ENCODE peak calls at places on chromosomes 5 and 9, in six cellular contexts. R is ovary, G is breast epithelium, N is sigmoid colon, C is GM12891, T is heart left ventricle. K is an unnamed sample.

GRCh38 chr9:121299467-121300282 is 31.7 kb downstream of the GSN start:
- DNase-seq in G (peak), R (peak), C (peak), T (peak), N (peak), K (no peak)

GRCh38 chr5:136424835-136425694 is 59.7 kb upstream of the TRPC7 start:
- DNase-seq in R (peak), C (peak), T (peak), G (peak), N (no peak), K (peak)

GRCh38 chr9:132742821-132743311 is 72.6 kb downstream of the GTF3C4 start:
- DNase-seq in G (no peak), T (no peak), R (no peak), C (no peak), N (no peak), K (no peak)

GRCh38 chr9:116060631-116061030 is 93.0 kb upstream of the PAPPA start:
- DNase-seq in T (no peak), R (no peak), C (no peak), G (no peak), N (no peak), K (no peak)

GRCh38 chr5:149771216-149771973 is 41.3 kb downstream of the PPARGC1B start:
- DNase-seq in N (no peak), R (no peak), G (no peak), C (no peak), T (no peak), K (no peak)

GRCh38 chr5:63500242-63500641 is 462.0 kb downstream of the HTR1A start:
- DNase-seq in R (no peak), T (no peak), G (no peak), C (no peak), N (no peak), K (no peak)

GRCh38 chr9:111527347-111527746 is 2.4 kb downstream of the ZNF483 start:
- DNase-seq in R (no peak), G (no peak), T (no peak), C (no peak), N (no peak), K (no peak)

GRCh38 chr9:92971776-92972175 is 24.5 kb downstream of the FGD3 start:
- DNase-seq in T (no peak), C (no peak), N (no peak), G (peak), R (no peak), K (no peak)

GRCh38 chr9:121372239-121372562 is 2.2 kb upstream of the STOM start:
- DNase-seq in N (no peak), R (no peak), G (no peak), C (no peak), T (no peak), K (no peak)

GRCh38 chr5:1410156-1411014 is 34.9 kb downstream of the SLC6A3 start:
- DNase-seq in R (no peak), C (no peak), T (peak), G (no peak), N (peak), K (no peak)

GRCh38 chr9:80285325-80285724 is 713.6 kb downstream of the TLE4 start:
- DNase-seq in R (no peak), N (no peak), T (no peak), C (no peak), G (no peak), K (no peak)

GRCh38 chr5:170817195-170817594 is 33.7 kb downstream of the GABRP start:
- DNase-seq in T (no peak), R (no peak), G (no peak), N (no peak), C (no peak), K (no peak)

GRCh38 chr5:147382776-147383175 is 127.1 kb downstream of the DPYSL3 start:
- DNase-seq in G (no peak), T (peak), C (no peak), N (no peak), R (no peak), K (no peak)

GRCh38 chr5:157709346-157709745 is 21.9 kb upstream of the THG1L start:
- DNase-seq in T (no peak), R (no peak), G (no peak), C (no peak), N (no peak), K (no peak)

GRCh38 chr9:23638011-23638410 is 188.0 kb downstream of the ELAVL2 start:
- DNase-seq in N (no peak), G (no peak), C (no peak), T (no peak), R (no peak), K (no peak)

GRCh38 chr5:73120222-73121108 is at the start of gene TMEM171:
- DNase-seq in T (no peak), G (no peak), C (no peak), R (no peak), N (no peak), K (no peak)
- TF ChIP-seq POLR2A in T (no peak), G (no peak), C (no peak), R (no peak), N (no peak), K (no peak)

GRCh38 chr5:141799507-141800167 is 78.6 kb downstream of the PCDH1 start:
- DNase-seq in T (no peak), C (no peak), R (no peak), G (no peak), N (no peak), K (no peak)
- TF ChIP-seq POLR2A in T (no peak), C (no peak), R (no peak), G (no peak), N (no peak), K (no peak)

GRCh38 chr5:134226441-134227192 is 744 bp upstream of the PPP2CA start:
- DNase-seq in N (no peak), C (peak), T (no peak), R (no peak), G (no peak), K (no peak)
- TF ChIP-seq POLR2A in N (peak), C (peak), T (no peak), R (no peak), G (peak), K (peak)

GRCh38 chr5:133265257-133265656 is 213.4 kb downstream of the HSPA4 start:
- DNase-seq in C (no peak), R (no peak), N (no peak), T (no peak), G (no peak), K (no peak)
- TF ChIP-seq POLR2A in C (no peak), R (no peak), N (no peak), T (no peak), G (no peak), K (no peak)

GRCh38 chr5:122680623-122681350 is 94.1 kb upstream of the SNX2 start:
- DNase-seq in R (no peak), N (no peak), G (no peak), C (no peak), T (no peak), K (no peak)

DNA sequence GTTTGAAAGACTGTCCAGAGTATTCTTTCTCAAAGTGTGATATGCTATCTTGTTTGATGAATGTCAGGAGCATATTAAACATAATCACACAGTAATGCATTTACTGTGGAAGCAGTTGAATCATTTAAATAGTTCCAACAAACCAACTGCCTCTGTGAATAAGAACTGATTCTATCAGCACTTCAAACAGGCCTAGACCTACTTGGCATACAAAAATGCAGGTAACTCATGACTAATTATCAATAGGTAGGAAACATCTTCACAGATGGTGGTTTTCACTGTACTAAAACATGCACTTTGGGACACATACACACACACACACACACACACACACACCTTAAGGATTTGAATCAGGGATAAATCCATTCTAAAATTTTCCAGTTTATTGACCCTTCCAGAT is 91.2 kb upstream of the SNX2 start:
- DNase-seq in R (no peak), N (no peak), T (no peak), C (no peak), G (no peak), K (no peak)
- TF ChIP-seq POLR2A in R (no peak), N (no peak), T (no peak), C (no peak), G (no peak), K (no peak)

GRCh38 chr5:6449465-6450158 is 953 bp downstream of the UBE2QL1 start:
- DNase-seq in N (no peak), T (no peak), R (no peak), C (no peak), G (no peak), K (no peak)

GRCh38 chr5:6448622-6449464 is at the start of gene UBE2QL1:
- DNase-seq in R (peak), G (no peak), T (no peak), C (peak), N (no peak), K (peak)

GRCh38 chr5:6448141-6448491 is 543 bp upstream of the UBE2QL1 start:
- DNase-seq in N (no peak), C (no peak), T (no peak), G (no peak), R (no peak), K (no peak)

GRCh38 chr5:6452622-6453504 is 4.2 kb downstream of the UBE2QL1 start:
- DNase-seq in N (no peak), R (no peak), G (no peak), T (no peak), C (no peak), K (no peak)

DNA sequence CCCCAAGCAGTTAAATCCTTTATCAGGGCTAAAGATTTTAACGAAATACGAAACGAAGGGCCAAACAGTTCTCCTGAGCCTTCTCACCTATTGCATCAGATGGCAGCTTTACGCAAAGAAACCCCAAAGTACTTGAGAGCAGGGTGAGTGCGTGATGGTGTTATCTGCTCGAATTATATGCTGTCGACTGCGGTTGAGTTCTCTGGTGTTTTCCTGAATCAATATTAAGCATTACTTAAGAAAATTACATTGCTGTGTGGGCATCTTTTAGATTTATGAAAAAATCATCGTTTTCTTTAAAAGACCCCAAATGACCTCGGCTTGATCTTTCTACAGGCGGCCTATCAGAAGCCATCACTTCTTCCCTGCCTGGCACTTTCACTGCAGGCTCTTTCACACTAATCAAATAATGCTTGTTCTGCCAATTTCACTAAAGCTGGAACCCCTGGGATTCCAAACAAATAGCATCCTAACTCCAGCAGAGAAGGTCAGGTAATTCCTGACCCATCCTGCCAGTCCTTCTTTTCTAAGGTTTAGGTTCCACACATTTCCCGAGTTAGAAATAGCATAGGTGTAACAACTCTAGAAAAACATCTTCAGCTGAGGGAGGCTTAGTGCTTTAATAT is 1.7 kb downstream of the UBE2QL1 start:
- DNase-seq in C (no peak), T (no peak), R (no peak), G (no peak), N (no peak), K (no peak)
- TF ChIP-seq POLR2A in C (no peak), T (no peak), R (no peak), G (no peak), N (no peak), K (no peak)

GRCh38 chr5:173689713-173690360 is 73.4 kb upstream of the BOD1 start:
- DNase-seq in R (no peak), N (no peak), C (no peak), T (no peak), G (no peak), K (no peak)
- TF ChIP-seq POLR2A in R (no peak), N (no peak), C (no peak), T (no peak), G (no peak), K (no peak)

GRCh38 chr9:104927216-104927911 is 591 bp downstream of the ABCA1 start:
- DNase-seq in G (no peak), R (peak), T (peak), N (peak), C (peak), K (peak)

GRCh38 chr9:104923740-104924139 is 4.2 kb downstream of the ABCA1 start:
- DNase-seq in N (no peak), R (no peak), T (no peak), C (no peak), G (no peak), K (no peak)

GRCh38 chr9:104927912-104928740 is at the start of gene ABCA1:
- DNase-seq in C (peak), N (peak), R (peak), G (peak), T (peak), K (peak)

GRCh38 chr9:104921067-104921741 is 6.8 kb downstream of the ABCA1 start:
- DNase-seq in G (no peak), C (no peak), N (no peak), R (no peak), T (no peak), K (no peak)

DNA sequence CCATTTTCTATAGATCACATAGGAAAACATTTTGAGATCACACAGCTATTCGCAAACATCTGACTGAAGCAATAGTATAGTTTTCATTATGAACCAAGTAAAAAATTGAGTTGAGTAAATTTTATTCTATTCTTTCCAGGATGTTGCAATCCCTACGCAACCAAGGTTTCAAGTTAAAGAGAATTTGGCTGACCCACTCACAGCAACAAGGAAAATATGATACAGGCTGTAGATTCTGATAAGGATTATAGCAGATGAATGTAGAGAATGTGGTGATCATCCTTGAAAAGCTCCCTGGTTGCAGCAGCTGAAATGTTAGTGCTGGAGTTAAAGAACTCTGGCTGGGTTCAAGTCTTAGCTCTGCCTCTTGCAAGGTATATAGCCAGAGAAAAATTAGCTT is 4.7 kb downstream of the ABCA1 start:
- DNase-seq in R (no peak), G (no peak), N (no peak), C (no peak), T (no peak), K (no peak)
- TF ChIP-seq POLR2A in R (no peak), G (no peak), N (no peak), C (no peak), T (no peak), K (no peak)